ENCODE peak calls at places on chromosomes 3 and 15, in nine cellular contexts. H, G, C, O, A, I, M, W and V are unnamed samples.

GRCh38 chr3:104763007-104763406 is 603.7 kb upstream of the ALCAM start:
- DNase-seq in H (no peak), G (no peak), C (no peak), O (no peak), A (no peak), I (no peak), M (no peak), W (no peak), V (no peak)

GRCh38 chr3:64438837-64439236 is 213.6 kb upstream of the PRICKLE2 start:
- DNase-seq in H (no peak), G (no peak), C (no peak), O (no peak), A (no peak), I (no peak), M (no peak), W (no peak), V (peak)

GRCh38 chr15:88331291-88331690 is 74.8 kb upstream of the NTRK3 start:
- DNase-seq in H (no peak), G (peak), C (peak), O (peak), A (no peak), I (no peak), M (peak), W (peak), V (peak)

GRCh38 chr3:106068795-106069194 is 200.0 kb upstream of the CBLB start:
- DNase-seq in H (no peak), G (peak), C (no peak), O (no peak), A (no peak), I (no peak), M (no peak), W (no peak), V (no peak)

GRCh38 chr3:55615694-55616310 is 128.7 kb upstream of the WNT5A start:
- DNase-seq in H (no peak), G (no peak), C (no peak), O (no peak), A (no peak), I (no peak), M (no peak), W (no peak), V (peak)

GRCh38 chr3:76011121-76011520 is 225.8 kb upstream of the ZNF717 start:
- DNase-seq in H (no peak), G (no peak), C (no peak), O (no peak), A (no peak), I (no peak), M (no peak), W (no peak), V (no peak)

GRCh38 chr15:53747501-53748068 is 11.9 kb downstream of the WDR72 start:
- DNase-seq in H (no peak), G (no peak), C (no peak), O (no peak), A (no peak), I (no peak), M (no peak), W (no peak), V (no peak)

GRCh38 chr3:14520149-14520548 is 20.0 kb downstream of the GRIP2 start:
- DNase-seq in H (no peak), G (no peak), C (no peak), O (no peak), A (no peak), I (no peak), M (no peak), W (no peak), V (no peak)

GRCh38 chr3:122583770-122584169 is 6.3 kb downstream of the PARP15 start:
- DNase-seq in H (no peak), G (no peak), C (no peak), O (no peak), A (no peak), I (no peak), M (no peak), W (no peak), V (no peak)

GRCh38 chr3:18469775-18470174 is 44.6 kb upstream of the SATB1 start:
- DNase-seq in H (no peak), G (no peak), C (no peak), O (no peak), A (no peak), I (no peak), M (no peak), W (no peak), V (no peak)

GRCh38 chr15:25535866-25536265 is 97.0 kb upstream of the UBE3A start:
- DNase-seq in H (no peak), G (no peak), C (no peak), O (no peak), A (no peak), I (no peak), M (no peak), W (no peak), V (no peak)

GRCh38 chr15:62254137-62254934 is 89.3 kb upstream of the C2CD4B start:
- DNase-seq in H (peak), G (peak), C (peak), O (peak), A (peak), I (peak), M (peak), W (peak), V (peak)

GRCh38 chr15:96052572-96053038 is 277.9 kb upstream of the NR2F2 start:
- DNase-seq in H (no peak), G (no peak), C (no peak), O (no peak), A (peak), I (no peak), M (no peak), W (no peak), V (no peak)

GRCh38 chr3:43638594-43639447 is 17.0 kb upstream of the ANO10 start:
- DNase-seq in H (no peak), G (peak), C (no peak), O (peak), A (no peak), I (no peak), M (no peak), W (no peak), V (no peak)

GRCh38 chr3:143249014-143249413 is 129.4 kb downstream of the CHST2 start:
- DNase-seq in H (no peak), G (no peak), C (no peak), O (no peak), A (no peak), I (no peak), M (no peak), W (no peak), V (no peak)

GRCh38 chr3:25910997-25911396 is 121.1 kb downstream of the OXSM start:
- DNase-seq in H (no peak), G (peak), C (peak), O (no peak), A (no peak), I (no peak), M (no peak), W (peak), V (peak)

GRCh38 chr3:15102256-15102655 is 3.3 kb upstream of the RBSN start:
- DNase-seq in H (peak), G (no peak), C (no peak), O (peak), A (peak), I (no peak), M (peak), W (no peak), V (peak)

GRCh38 chr3:174863488-174863887 is 4.4 kb downstream of the NAALADL2 start:
- DNase-seq in H (no peak), G (no peak), C (no peak), O (peak), A (no peak), I (no peak), M (no peak), W (no peak), V (no peak)

GRCh38 chr3:98807565-98807964 is 44.4 kb downstream of the ST3GAL6 start:
- DNase-seq in H (no peak), G (no peak), C (no peak), O (no peak), A (no peak), I (no peak), M (no peak), W (no peak), V (no peak)

GRCh38 chr15:85785887-85786777 is 8.6 kb downstream of the KLHL25 start:
- DNase-seq in H (no peak), G (no peak), C (no peak), O (peak), A (peak), I (peak), M (no peak), W (no peak), V (peak)

GRCh38 chr3:16411450-16411849 is 102.0 kb downstream of the RFTN1 start:
- DNase-seq in H (no peak), G (no peak), C (no peak), O (no peak), A (no peak), I (no peak), M (no peak), W (no peak), V (no peak)

GRCh38 chr3:171068658-171069057 is 42.1 kb upstream of the SLC2A2 start:
- DNase-seq in H (no peak), G (no peak), C (no peak), O (no peak), A (no peak), I (no peak), M (no peak), W (no peak), V (no peak)

GRCh38 chr15:70765504-70766281 is 2.3 kb upstream of the UACA start:
- DNase-seq in H (no peak), G (no peak), C (no peak), O (no peak), A (no peak), I (no peak), M (no peak), W (no peak), V (no peak)

GRCh38 chr15:66835558-66835878 is 133.5 kb downstream of the SMAD6 start:
- DNase-seq in H (no peak), G (peak), C (no peak), O (no peak), A (peak), I (no peak), M (no peak), W (no peak), V (no peak)

GRCh38 chr3:72185549-72186484 is 400.9 kb upstream of the PROK2 start:
- DNase-seq in H (no peak), G (peak), C (no peak), O (peak), A (no peak), I (no peak), M (no peak), W (no peak), V (no peak)